ENCODE peak calls at places on chromosomes 13 and 19, in six cellular contexts. V is mesenchymal stem cell, S is H1, W is H9, X is IMR-90, A is trophoblast cell. Q is an unnamed sample.

GRCh38 chr19:4717191-4717965 is 6.3 kb downstream of the DPP9 start:
- DNase-seq in V (no peak), S (no peak), W (no peak), X (peak), A (peak), Q (no peak)

GRCh38 chr13:114110091-114110829 is 22.2 kb downstream of the RASA3 start:
- DNase-seq in V (peak), S (no peak), W (peak), X (no peak), A (no peak), Q (no peak)

GRCh38 chr13:34357435-34358232 is 539.7 kb downstream of the RFC3 start:
- DNase-seq in V (peak), S (no peak), W (peak), X (peak), A (no peak), Q (no peak)

GRCh38 chr19:28960586-28960985 is 252.4 kb downstream of the UQCRFS1 start:
- DNase-seq in V (no peak), S (no peak), W (no peak), X (no peak), A (no peak), Q (no peak)

GRCh38 chr13:29523199-29523931 is 72.1 kb downstream of the SLC7A1 start:
- DNase-seq in V (no peak), S (no peak), W (no peak), X (no peak), A (no peak), Q (no peak)

GRCh38 chr19:38879400-38879751 is 1.3 kb upstream of the RINL start:
- DNase-seq in V (no peak), S (no peak), W (no peak), X (no peak), A (no peak), Q (no peak)

GRCh38 chr19:3907626-3908265 is 25.1 kb upstream of the NMRK2 start:
- DNase-seq in V (no peak), S (no peak), W (no peak), X (no peak), A (no peak), Q (no peak)

GRCh38 chr13:80338781-80339577 is 1.9 kb downstream of the SPRY2 start:
- DNase-seq in V (peak), S (peak), W (peak), X (peak), A (no peak), Q (peak)

GRCh38 chr13:97127842-97128241 is 94.3 kb upstream of the MBNL2 start:
- DNase-seq in V (peak), S (no peak), W (no peak), X (no peak), A (peak), Q (no peak)

DNA sequence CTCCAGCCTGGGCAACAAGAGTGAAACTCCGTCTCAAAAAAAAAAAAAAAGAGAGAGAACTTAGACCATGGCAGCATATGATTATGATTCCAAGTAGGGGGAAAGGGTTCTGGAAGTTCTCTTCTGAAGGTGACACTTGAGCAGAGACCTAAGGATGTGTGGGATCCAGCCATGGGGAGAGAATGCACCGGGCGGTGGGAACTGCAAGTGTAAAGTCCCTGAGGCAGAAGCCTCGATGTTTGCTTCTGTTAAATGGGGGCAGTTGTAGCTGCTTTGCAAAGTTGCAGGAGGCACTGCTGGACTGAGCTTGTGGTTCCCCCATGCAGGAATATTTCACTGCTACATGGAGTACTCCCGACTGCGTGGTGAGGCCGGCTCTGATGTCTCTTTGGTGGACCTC is 9.1 kb downstream of the SLC44A2 start:
- DNase-seq in V (no peak), S (no peak), W (no peak), X (no peak), A (no peak), Q (no peak)
- H4K91ac ChIP-seq in V (no peak), S (no peak), W (no peak), X (no peak), A (no peak), Q (no peak)

GRCh38 chr19:13163609-13164364 is 13.6 kb downstream of the IER2 start:
- DNase-seq in V (peak), S (peak), W (peak), X (peak), A (peak), Q (peak)
- H2BK120ac ChIP-seq in V (peak), S (peak), W (peak), X (peak), A (peak), Q (peak)

DNA sequence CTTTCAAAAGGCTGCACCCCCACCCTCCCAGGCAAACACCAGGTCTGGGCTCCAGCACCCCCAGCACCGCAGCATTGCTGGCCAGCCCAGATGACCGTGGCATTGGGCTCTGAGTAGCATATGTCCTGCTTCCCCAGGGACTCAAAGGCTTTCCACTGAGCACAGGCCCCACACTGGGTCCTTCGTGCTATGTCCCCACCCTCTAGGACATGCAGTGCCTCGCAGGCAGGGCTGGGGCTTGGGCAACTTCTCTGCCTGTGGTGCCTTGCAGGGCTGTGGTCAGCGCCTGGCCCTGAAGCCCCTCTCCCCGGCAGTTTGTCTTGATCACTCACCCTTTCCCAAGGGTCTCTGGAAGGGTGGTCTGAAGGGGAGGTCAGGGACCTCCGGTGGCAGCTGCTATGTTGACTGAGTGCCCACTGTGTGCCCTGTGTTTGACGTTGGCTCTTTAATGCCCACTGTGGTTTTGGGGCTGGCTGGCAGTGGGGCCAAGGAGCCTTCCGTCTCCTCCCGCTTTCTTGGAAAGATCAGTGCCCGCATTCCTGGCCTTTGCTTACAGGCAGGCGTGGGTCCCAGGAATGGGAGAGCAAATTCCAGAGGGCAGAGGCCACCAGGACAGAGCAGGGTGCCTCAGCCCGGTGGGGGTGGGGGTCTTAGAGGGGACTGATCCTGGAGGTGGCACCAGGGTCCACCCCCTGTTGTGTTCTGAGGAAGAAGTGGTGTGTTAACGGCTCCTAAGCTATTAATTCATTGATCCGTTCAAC is 20.3 kb upstream of the CRTC1 start:
- DNase-seq in V (no peak), S (no peak), W (no peak), X (no peak), A (no peak), Q (no peak)
- H4K91ac ChIP-seq in V (peak), S (no peak), W (no peak), X (peak), A (peak), Q (no peak)

DNA sequence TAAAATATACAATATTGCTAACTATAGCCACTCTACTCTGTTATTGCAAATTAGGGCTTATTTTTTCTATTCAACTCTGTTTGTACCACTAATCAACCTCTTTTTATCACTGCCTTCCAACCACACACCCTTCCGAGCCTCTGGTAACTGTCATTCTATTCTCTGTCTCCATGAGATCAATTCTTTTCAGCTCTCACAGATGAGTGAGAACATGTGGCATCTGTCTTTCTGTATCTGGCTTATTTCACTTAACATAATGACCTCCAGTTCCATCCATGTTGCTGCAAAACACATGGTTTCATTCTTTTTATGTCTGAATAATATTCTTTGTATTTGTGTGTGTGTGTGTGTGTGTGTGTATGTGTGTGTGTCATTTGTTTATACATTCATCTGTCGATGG is 350.1 kb upstream of the DACH1 start:
- DNase-seq in V (no peak), S (no peak), W (no peak), X (no peak), A (no peak), Q (no peak)
- H2BK120ac ChIP-seq in V (no peak), S (no peak), W (no peak), X (no peak), A (no peak), Q (no peak)

DNA sequence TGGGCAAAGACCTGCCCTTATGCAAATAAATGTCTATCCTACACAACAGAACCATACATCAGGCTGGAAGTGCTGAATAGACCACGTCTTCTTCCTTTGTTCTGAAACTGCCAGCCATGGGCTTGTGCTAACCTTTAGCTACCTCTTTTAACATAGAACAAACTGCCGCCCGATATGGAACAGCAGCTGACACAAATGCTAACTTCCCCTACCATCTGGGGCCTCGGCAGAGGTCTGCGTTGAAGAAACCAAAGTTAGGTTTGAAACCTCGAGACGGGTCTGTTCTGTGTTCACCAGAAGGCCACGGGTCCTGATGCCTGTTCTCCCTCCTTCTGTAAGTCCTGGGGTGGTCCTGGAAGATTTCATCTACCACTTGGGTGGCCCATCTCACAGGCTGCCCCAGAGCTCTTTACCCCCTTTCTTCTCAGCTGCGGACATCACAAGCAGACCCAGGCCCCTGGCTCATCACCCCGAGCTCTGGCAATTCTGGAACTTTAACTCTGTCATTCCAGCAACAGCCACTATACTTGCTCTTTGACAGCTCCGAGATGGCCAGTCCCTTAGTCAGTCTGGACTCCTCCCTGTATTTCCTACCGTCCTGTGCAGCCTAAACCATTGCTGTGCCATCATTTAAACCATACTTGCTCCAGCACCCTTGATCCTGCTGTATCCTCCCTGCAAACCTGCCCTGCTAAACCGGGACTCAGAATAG is 146.7 kb downstream of the USP12 start:
- DNase-seq in V (no peak), S (no peak), W (peak), X (no peak), A (no peak), Q (no peak)
- H4K91ac ChIP-seq in V (no peak), S (no peak), W (no peak), X (no peak), A (no peak), Q (no peak)

DNA sequence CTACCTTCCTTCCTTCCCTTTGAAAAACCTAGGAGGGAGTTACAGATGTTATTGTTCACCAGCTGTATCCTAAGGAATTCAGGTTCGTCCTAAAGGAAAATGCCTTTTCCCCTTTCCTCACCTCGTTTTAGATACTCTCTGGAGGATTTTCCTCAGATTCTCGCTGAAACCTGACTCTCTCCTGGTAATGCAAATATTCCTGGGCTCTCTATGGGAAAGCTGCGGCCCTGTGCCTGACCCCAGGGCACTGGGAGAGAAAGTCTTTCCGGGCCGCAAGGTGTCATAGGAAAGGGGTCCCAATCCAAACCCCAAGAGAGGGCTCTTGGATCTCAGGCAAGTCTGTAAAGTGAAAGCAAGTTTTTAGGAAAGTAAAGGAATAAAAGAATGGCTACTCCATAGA is 13.1 kb upstream of the OR1M1 start:
- DNase-seq in V (no peak), S (no peak), W (peak), X (no peak), A (no peak), Q (no peak)
- H2BK120ac ChIP-seq in V (no peak), S (peak), W (no peak), X (no peak), A (no peak), Q (no peak)

GRCh38 chr19:1001538-1002166 is 1.4 kb downstream of the GRIN3B start:
- DNase-seq in V (peak), S (peak), W (peak), X (no peak), A (no peak), Q (peak)
- H4K91ac ChIP-seq in V (no peak), S (no peak), W (no peak), X (no peak), A (no peak), Q (no peak)